ENCODE peak calls at places on chromosomes 1 and 21, in ten cellular contexts. J, A, L, Y, H, G, E, O, S and K are unnamed samples.
A peak's percentile ranks its signal among the peaks of the same experiment; 100 is the strongest.

GRCh38 chr1:239912471-239912870 is 179.2 kb upstream of the FMN2 start:
- DNase-seq in S (no peak), G (no peak), E (no peak), Y (no peak), L (peak; percentile 4), J (no peak), A (peak; percentile 39), H (no peak), O (no peak), K (no peak)

GRCh38 chr1:236753554-236753953 is 41.5 kb upstream of the MTR start:
- DNase-seq in S (peak; percentile 21), L (peak; percentile 16), H (no peak), G (no peak), A (peak; percentile 6), E (no peak), O (peak; percentile 57), J (no peak), Y (no peak), K (no peak)

GRCh38 chr1:218700666-218701065 is 355.5 kb downstream of the TGFB2 start:
- DNase-seq in G (no peak), A (no peak), H (no peak), E (no peak), L (no peak), J (no peak), Y (no peak), O (no peak), S (no peak), K (no peak)

GRCh38 chr1:92473781-92474495 is 12.8 kb downstream of the GFI1 start:
- DNase-seq in H (no peak), L (no peak), E (no peak), J (no peak), O (no peak), A (no peak), G (no peak), S (no peak), Y (no peak), K (no peak)

GRCh38 chr21:40658237-40658636 is 188.7 kb downstream of the DSCAM start:
- DNase-seq in O (no peak), H (no peak), A (no peak), E (no peak), L (no peak), S (no peak), G (no peak), Y (no peak), J (no peak), K (no peak)

GRCh38 chr1:90176530-90176929 is 181.6 kb downstream of the ZNF326 start:
- DNase-seq in H (no peak), L (no peak), E (no peak), Y (no peak), J (no peak), G (no peak), A (no peak), O (no peak), S (no peak), K (no peak)

GRCh38 chr1:168054117-168054516 is 82.6 kb downstream of the GPR161 start:
- DNase-seq in O (no peak), E (no peak), L (no peak), J (no peak), Y (no peak), A (no peak), G (no peak), H (no peak), S (no peak), K (no peak)

GRCh38 chr1:41378999-41379740 is 17.9 kb downstream of the FOXO6 start:
- DNase-seq in Y (no peak), S (no peak), O (no peak), J (no peak), L (no peak), E (no peak), A (no peak), H (no peak), G (no peak), K (no peak)

GRCh38 chr21:45570826-45571601 is 28.8 kb upstream of the SLC19A1 start:
- DNase-seq in J (peak; percentile 82), L (no peak), H (peak; percentile 58), S (no peak), E (peak; percentile 50), G (peak; percentile 16), O (no peak), A (peak; percentile 47), Y (no peak), K (no peak)

DNA sequence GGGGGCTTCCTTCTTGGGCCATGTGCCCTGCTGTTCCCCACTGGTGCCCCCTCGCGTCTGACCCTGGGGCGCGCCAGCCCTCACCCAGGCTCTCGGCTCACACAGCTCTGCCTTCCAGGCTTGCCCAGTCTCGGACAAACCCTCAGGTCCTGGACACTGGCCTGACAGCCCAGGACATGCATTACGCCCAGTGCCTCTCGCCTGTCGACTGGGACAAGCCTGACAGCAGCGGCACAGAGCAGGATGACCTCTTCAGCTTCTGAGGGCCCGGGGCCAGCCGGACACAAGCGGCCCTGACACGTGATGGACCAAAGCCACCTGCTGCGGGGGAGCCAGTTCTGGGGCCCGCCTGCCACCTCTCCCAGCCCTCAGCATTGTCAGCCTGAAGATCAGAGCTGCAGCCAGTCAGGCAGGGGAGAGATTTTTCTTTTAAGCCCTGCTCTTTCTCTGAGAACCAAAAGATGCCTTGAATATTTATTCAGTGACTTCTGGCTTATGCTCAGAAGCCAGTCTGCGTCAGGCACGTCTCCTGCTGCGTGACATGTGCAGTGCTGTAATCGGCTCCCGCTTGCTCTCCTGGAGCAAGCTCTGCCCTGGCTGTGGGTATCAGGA is 23.4 kb downstream of the LDLRAP1 start:
- DNase-seq in A (peak; percentile 86), L (peak; percentile 93), S (no peak), E (peak; percentile 78), G (peak; percentile 59), Y (peak; percentile 94), O (peak; percentile 39), J (no peak), H (no peak), K (no peak)
- TF ChIP-seq CTCF in A (no peak), L (peak; percentile 42), S (no peak), E (peak; percentile 20), G (no peak), Y (peak; percentile 20), O (no peak), J (no peak), H (no peak), K (no peak)

DNA sequence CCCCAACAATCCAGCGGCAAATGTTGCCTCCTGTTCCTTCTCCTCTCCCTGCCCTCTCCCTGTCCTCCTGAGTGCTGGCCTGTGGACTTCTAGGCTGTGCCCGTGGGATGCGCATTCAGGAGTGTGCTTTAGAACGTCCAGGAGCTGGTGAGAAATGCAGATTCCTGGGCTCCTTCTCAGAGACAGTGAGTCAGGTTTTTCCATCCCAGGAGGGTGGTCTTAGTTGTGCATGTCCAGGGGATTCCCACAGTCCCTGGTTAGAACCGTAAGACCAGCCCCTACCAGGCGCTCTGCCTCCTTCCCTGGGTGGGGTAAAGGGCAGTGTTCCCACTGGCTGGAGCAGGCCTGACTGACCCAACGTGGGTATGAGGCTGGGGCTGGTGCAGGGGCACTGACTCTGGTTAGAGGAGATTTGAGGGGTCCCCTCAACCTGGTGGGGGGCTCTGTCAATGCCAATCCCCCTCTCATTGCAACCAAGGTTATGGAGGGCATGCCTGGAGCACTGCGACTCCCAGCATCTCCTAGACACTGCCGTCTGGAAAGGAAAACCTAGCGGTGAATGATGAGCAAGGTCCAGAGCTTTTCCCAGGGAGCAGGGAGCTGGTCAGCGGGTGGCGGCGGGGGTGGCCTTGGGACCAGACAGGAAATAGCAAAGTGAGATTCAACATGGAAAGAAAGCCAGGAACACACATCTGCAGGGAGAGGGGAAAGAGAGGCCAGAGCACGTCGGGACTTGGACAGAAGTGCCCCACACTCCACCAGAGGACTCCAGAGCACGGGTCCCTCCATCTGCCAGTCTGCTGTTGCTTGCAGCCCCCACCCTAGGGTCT is 38.6 kb downstream of the HSPG2 start:
- DNase-seq in Y (peak; percentile 77), H (no peak), L (no peak), E (no peak), A (peak; percentile 60), O (no peak), S (no peak), J (no peak), G (no peak), K (no peak)
- TF ChIP-seq CTCF in Y (no peak), H (no peak), L (no peak), E (no peak), A (no peak), O (no peak), S (no peak), J (no peak), G (no peak), K (no peak)

GRCh38 chr1:159892944-159893343 is 7.0 kb downstream of the CFAP45 start:
- DNase-seq in H (no peak), E (no peak), J (no peak), G (no peak), S (no peak), Y (no peak), O (no peak), A (no peak), L (no peak), K (no peak)
- TF ChIP-seq CTCF in H (no peak), E (no peak), J (no peak), G (no peak), S (peak; percentile 40), Y (no peak), O (no peak), A (no peak), L (no peak), K (no peak)

GRCh38 chr21:44012474-44013379 is 618 bp downstream of the TRAPPC10 start:
- DNase-seq in E (no peak), J (peak; percentile 92), H (no peak), Y (peak; percentile 82), L (no peak), O (peak; percentile 70), A (peak; percentile 24), G (peak; percentile 82), S (peak; percentile 19), K (peak; percentile 83)

GRCh38 chr21:44011774-44012473 is at the start of gene TRAPPC10:
- DNase-seq in L (peak; percentile 93), A (peak; percentile 87), E (no peak), H (peak; percentile 89), J (peak; percentile 95), Y (peak; percentile 92), S (peak; percentile 59), G (peak; percentile 90), O (peak; percentile 89), K (peak; percentile 85)

GRCh38 chr21:44011123-44011773 is 861 bp upstream of the TRAPPC10 start:
- DNase-seq in A (no peak), G (no peak), L (peak; percentile 56), H (no peak), J (no peak), S (no peak), Y (no peak), E (no peak), O (no peak), K (no peak)

GRCh38 chr21:44010429-44010828 is 1.7 kb upstream of the TRAPPC10 start:
- DNase-seq in L (peak; percentile 22), H (no peak), J (no peak), E (no peak), A (no peak), S (no peak), G (no peak), Y (no peak), O (no peak), K (no peak)

DNA sequence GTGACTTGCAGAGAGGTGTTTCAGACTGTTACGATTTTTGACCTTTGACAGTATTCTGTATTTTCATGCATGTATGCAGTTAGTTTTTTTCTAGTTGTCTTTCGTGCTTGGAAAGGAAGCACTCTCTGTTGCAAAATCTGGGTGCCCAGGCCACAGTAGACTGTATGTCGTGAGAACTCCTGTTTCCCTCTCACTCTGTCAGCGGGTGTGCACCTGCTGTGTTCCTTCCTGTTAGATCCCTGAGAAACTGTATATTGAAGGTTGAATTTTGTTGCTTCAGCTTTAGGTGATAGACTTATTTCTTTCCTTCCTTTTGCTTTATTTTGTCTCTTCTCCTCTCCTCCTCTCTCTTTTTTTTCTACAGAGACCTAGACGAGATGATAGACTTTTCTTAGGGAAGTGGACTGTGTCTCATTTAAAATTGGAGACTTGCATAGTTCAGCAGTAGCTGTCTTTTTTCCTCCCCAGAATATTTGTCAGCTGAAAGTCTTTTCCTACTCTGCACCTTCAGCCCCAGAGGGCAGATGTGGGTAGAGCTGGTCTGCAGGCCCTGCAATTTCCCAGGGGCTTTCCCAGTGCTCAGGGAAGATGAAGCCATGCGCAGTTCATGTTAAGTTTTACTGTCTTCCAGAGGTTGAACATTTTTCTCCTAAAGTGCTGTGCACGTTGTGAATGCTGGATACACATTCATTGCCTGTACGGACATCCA is 1.4 kb downstream of the TRAPPC10 start:
- DNase-seq in O (no peak), G (no peak), L (no peak), H (no peak), J (no peak), Y (no peak), S (peak; percentile 19), E (no peak), A (no peak), K (no peak)
- TF ChIP-seq CTCF in O (no peak), G (no peak), L (no peak), H (no peak), J (no peak), Y (no peak), S (no peak), E (no peak), A (no peak), K (no peak)